ENCODE peak calls at places on chromosomes 12 and 14, in five cellular contexts. Y is K562, F is mammary epithelial cell, Z is SK-N-SH, M is GM12878. X is an unnamed sample.

GRCh38 chr12:66159088-66159487 is 10.7 kb downstream of the TMBIM4 start:
- DNase-seq in Y (no peak), F (no peak), Z (no peak), M (no peak), X (no peak)

GRCh38 chr14:55707365-55707804 is 127.4 kb downstream of the KTN1 start:
- DNase-seq in Y (peak), F (peak), Z (no peak), M (no peak), X (peak)

GRCh38 chr12:100020370-100020769 is 35.6 kb upstream of the ANKS1B start:
- DNase-seq in Y (no peak), F (peak), Z (no peak), M (no peak), X (no peak)

GRCh38 chr12:114605918-114606317 is 78.1 kb downstream of the TBX3 start:
- DNase-seq in Y (no peak), F (no peak), Z (no peak), M (no peak), X (no peak)

GRCh38 chr12:87814625-87815024 is 214.6 kb downstream of the C12orf50 start:
- DNase-seq in Y (no peak), F (no peak), Z (no peak), M (no peak), X (no peak)

GRCh38 chr14:79328863-79329262 is 882.4 kb downstream of the DIO2 start:
- DNase-seq in Y (no peak), F (no peak), Z (no peak), M (no peak), X (no peak)

GRCh38 chr12:99977550-99977949 is 7.2 kb downstream of the ANKS1B start:
- DNase-seq in Y (no peak), F (no peak), Z (no peak), M (no peak), X (no peak)

GRCh38 chr12:30696943-30697342 is 1.3 kb upstream of the IPO8 start:
- DNase-seq in Y (no peak), F (no peak), Z (no peak), M (no peak), X (no peak)

GRCh38 chr12:96383991-96384390 is 16.2 kb downstream of the CDK17 start:
- DNase-seq in Y (no peak), F (peak), Z (no peak), M (no peak), X (no peak)

GRCh38 chr14:92471919-92472318 is 41.7 kb upstream of the RIN3 start:
- DNase-seq in Y (no peak), F (peak), Z (no peak), M (no peak), X (no peak)

GRCh38 chr12:107241421-107241820 is 148.1 kb upstream of the CRY1 start:
- DNase-seq in Y (no peak), F (no peak), Z (no peak), M (no peak), X (no peak)

GRCh38 chr12:115017346-115017745 is 333.4 kb upstream of the TBX3 start:
- DNase-seq in Y (no peak), F (no peak), Z (no peak), M (no peak), X (no peak)

GRCh38 chr14:49418789-49419188 is 167.4 kb downstream of the RPS29 start:
- DNase-seq in Y (no peak), F (no peak), Z (no peak), M (no peak), X (no peak)

GRCh38 chr12:117408161-117408791 is 46.9 kb upstream of the NOS1 start:
- DNase-seq in Y (no peak), F (no peak), Z (peak), M (no peak), X (no peak)

GRCh38 chr12:9673404-9674225 is 4.1 kb downstream of the CLEC2D start:
- DNase-seq in Y (peak), F (peak), Z (peak), M (no peak), X (no peak)

GRCh38 chr14:93007225-93007997 is 84.5 kb downstream of the CHGA start:
- DNase-seq in Y (no peak), F (peak), Z (no peak), M (peak), X (no peak)

GRCh38 chr14:24146622-24146977 is 190 bp upstream of the PSME2 start:
- DNase-seq in Y (peak), F (peak), Z (peak), M (peak), X (peak)

GRCh38 chr12:27922591-27923139 is 49.9 kb downstream of the PTHLH start:
- DNase-seq in Y (no peak), F (peak), Z (no peak), M (no peak), X (no peak)

GRCh38 chr14:71666579-71667145 is 265.6 kb upstream of the RGS6 start:
- DNase-seq in Y (no peak), F (no peak), Z (no peak), M (no peak), X (no peak)

GRCh38 chr12:46377678-46378077 is 5.1 kb upstream of the SLC38A2 start:
- DNase-seq in Y (peak), F (no peak), Z (no peak), M (no peak), X (no peak)

GRCh38 chr14:104106471-104106991 is 21.0 kb downstream of the ASPG start:
- DNase-seq in Y (no peak), F (no peak), Z (no peak), M (no peak), X (no peak)

GRCh38 chr14:59464651-59465569 is at the start of gene GPR135:
- DNase-seq in Y (no peak), F (peak), Z (peak), M (no peak), X (peak)

GRCh38 chr12:87779858-87780498 is 249.2 kb downstream of the C12orf50 start:
- DNase-seq in Y (no peak), F (peak), Z (no peak), M (no peak), X (no peak)

GRCh38 chr14:55281316-55281839 is 10.2 kb downstream of the FBXO34 start:
- DNase-seq in Y (no peak), F (no peak), Z (no peak), M (no peak), X (no peak)

GRCh38 chr12:106274575-106275081 is 26.8 kb upstream of the CKAP4 start:
- DNase-seq in Y (no peak), F (no peak), Z (no peak), M (no peak), X (no peak)

GRCh38 chr12:24719293-24719721 is 229.6 kb downstream of the BCAT1 start:
- DNase-seq in Y (no peak), F (peak), Z (no peak), M (no peak), X (no peak)

GRCh38 chr12:121871501-121871900 is 12.8 kb upstream of the HPD start:
- DNase-seq in Y (peak), F (no peak), Z (no peak), M (no peak), X (no peak)

GRCh38 chr14:54735424-54735823 is 167.2 kb downstream of the GCH1 start:
- DNase-seq in Y (no peak), F (no peak), Z (no peak), M (no peak), X (no peak)

GRCh38 chr12:64400041-64400440 is 4.2 kb upstream of the XPOT start:
- DNase-seq in Y (peak), F (peak), Z (no peak), M (no peak), X (no peak)

DNA sequence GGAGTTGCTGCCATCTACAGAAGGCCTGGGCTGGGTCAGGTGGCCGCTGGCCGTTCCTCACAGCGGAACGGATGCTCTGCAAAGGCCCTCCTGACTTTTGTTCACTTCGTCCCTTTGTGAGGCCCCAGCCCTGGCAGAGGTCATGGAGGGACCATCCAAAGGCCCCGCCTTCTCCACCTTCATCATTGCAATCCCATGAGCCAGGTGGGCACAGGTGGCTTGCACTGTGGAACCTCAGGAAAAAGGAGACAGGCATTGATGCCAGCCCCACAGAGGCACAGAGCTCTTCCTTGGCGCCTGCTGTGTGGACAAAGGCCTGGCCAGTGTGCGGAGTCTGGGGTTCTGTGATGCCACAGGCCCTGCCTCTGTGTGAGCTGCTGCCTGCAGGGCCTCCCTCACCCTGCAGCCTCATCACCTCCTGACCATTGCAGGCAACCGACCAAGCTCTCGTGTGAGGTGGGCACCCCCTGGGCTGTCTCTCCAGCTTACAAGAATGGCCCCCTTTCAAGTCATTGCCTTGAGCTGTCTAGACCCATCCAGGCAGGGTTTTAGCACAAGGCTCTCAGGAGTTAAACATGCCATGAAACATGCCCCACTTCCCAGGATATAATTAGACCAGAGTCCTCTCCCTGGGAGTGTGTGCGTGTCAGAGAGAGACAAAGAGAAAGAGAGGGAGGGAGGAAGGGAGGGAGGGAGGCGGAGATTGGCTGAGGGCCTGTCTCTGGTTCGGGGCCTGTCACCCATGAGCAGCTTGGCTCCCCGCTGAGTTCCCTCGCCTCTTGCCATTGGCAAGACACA is 19.3 kb downstream of the NFKBIA start:
- DNase-seq in Y (peak), F (peak), Z (peak), M (no peak), X (no peak)
- H3K4me3 ChIP-seq in Y (no peak), F (no peak), Z (no peak), M (no peak), X (no peak)

GRCh38 chr14:60508363-60508706 is 611 bp upstream of the SIX6 start:
- DNase-seq in Y (no peak), F (no peak), Z (peak), M (no peak), X (no peak)
- H3K4me2 ChIP-seq in Y (no peak), F (no peak), Z (peak), M (no peak), X (no peak)

GRCh38 chr12:74782086-74782485 is 244.5 kb downstream of the ATXN7L3B start:
- DNase-seq in Y (no peak), F (no peak), Z (no peak), M (no peak), X (no peak)
- H3K27ac ChIP-seq in Y (no peak), F (no peak), Z (no peak), M (no peak), X (no peak)

GRCh38 chr14:73462815-73463214 is 4.5 kb upstream of the NUMB start:
- DNase-seq in Y (peak), F (no peak), Z (peak), M (no peak), X (no peak)
- H3K4me3 ChIP-seq in Y (no peak), F (no peak), Z (peak), M (no peak), X (no peak)

GRCh38 chr14:75649773-75650172 is 10.9 kb downstream of the ERG28 start:
- DNase-seq in Y (no peak), F (no peak), Z (no peak), M (no peak), X (no peak)
- H3K4me2 ChIP-seq in Y (no peak), F (no peak), Z (no peak), M (no peak), X (no peak)

GRCh38 chr14:78253986-78254385 is 83.8 kb downstream of the NRXN3 start:
- DNase-seq in Y (peak), F (peak), Z (no peak), M (no peak), X (no peak)

GRCh38 chr14:78254911-78255431 is 84.8 kb downstream of the NRXN3 start:
- DNase-seq in Y (no peak), F (peak), Z (no peak), M (no peak), X (no peak)

DNA sequence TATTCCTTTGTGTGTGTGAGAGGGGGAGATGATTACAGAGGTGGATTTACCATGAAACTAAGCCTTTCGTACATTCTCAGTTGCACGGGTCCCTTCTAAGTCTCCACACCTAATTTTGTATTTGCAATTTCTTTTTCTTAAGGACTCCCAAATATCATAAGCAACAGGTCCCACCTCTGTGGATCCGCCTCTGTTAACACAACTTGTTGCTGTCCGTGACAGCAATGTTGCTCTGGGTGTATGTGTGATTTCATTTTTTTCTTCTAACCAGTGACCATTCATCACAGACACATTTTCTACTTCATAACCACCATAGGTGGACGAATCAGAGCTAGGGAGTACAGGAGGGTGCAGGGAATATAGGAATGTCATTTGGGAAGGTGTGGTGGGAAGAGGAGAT is 81.1 kb downstream of the NRXN3 start:
- DNase-seq in Y (no peak), F (no peak), Z (no peak), M (no peak), X (no peak)
- H3K27ac ChIP-seq in Y (no peak), F (no peak), Z (no peak), M (no peak), X (no peak)

DNA sequence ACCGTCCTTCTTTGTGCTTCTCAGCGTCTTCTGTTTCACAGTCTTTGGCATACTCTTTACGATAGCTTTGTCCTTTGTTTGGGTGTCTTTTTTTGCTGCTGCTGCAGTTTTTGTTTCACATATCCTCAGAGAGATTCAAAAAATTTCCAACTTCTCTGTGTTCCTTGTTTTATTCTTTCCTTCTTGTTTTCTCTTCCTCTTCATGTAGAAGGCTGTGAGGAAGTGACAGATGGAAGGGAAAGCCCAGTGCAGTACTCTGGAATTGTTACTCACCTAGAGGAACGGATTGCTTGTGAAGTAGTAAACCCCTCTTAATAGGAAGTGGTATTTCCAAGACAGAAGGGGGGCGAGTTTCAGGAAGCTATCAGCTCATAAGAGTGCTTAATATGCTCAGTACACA is 1.7 kb downstream of the CREBL2 start:
- DNase-seq in Y (no peak), F (no peak), Z (no peak), M (no peak), X (no peak)
- H3K4me3 ChIP-seq in Y (no peak), F (no peak), Z (peak), M (peak), X (peak)

DNA sequence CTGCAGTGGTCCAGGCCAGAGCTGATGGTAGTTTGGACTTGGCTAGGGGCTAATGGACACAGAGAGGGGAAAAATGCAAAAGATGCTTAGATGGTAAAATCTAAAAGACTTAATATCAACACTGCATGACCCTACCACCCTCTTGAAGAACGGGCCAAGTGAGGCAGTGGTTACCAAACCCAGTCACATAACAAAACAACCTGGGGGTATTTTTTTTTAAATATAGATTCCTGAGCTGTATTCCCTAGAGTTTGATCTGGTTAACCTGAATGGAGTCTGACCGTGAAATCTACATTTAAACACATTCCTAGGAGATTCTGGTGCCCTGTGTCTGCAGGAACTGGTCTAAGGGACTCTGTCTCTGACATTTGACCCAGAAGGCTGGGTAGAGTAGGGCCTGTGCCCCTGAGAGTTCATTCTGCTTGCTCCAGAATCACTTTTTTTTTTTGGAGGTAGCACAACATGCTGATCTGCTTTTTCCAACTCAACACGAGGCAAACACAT is 15.7 kb downstream of the ABHD4 start:
- DNase-seq in Y (no peak), F (no peak), Z (no peak), M (no peak), X (no peak)
- H3K4me2 ChIP-seq in Y (no peak), F (peak), Z (peak), M (no peak), X (no peak)

GRCh38 chr12:54991161-54991991 is 6.8 kb upstream of the TESPA1 start:
- DNase-seq in Y (no peak), F (no peak), Z (no peak), M (peak), X (peak)

GRCh38 chr12:54991992-54992377 is 7.4 kb upstream of the TESPA1 start:
- DNase-seq in Y (no peak), F (no peak), Z (no peak), M (no peak), X (peak)

GRCh38 chr12:54988402-54989054 is 4.0 kb upstream of the TESPA1 start:
- DNase-seq in Y (peak), F (no peak), Z (no peak), M (no peak), X (peak)

GRCh38 chr12:54987611-54988231 is 3.2 kb upstream of the TESPA1 start:
- DNase-seq in Y (peak), F (no peak), Z (no peak), M (no peak), X (no peak)

DNA sequence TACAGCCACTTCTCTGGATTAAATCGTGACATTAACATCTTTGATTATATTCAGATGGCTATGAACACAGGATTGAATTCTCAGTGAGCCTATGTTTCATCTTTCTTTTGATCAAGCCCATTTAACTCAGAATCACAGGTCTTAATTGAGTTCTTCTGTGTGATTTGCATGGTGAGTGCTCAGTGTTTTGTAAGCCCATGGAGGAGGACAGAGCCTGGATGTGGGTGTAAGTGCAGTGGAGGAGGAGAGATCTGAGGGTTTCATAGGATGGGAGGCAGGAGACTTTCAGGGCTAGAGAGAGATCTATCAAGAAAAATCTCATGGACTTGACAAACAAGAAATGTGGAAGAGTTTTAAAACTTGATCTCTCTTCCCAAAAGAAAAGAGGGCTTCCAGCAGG is 5.3 kb upstream of the TESPA1 start:
- DNase-seq in Y (no peak), F (no peak), Z (no peak), M (no peak), X (peak)
- H3K27ac ChIP-seq in Y (no peak), F (no peak), Z (no peak), M (no peak), X (peak)

X was measured in Karpas-422.